ENCODE peak calls at places on chromosomes 12 and 14, in eight cellular contexts. M, L, I, U, C, K, Y and P are unnamed samples.

GRCh38 chr14:55705651-55706340 is 125.8 kb downstream of the KTN1 start:
- DNase-seq in U (no peak), L (no peak), M (no peak), I (no peak), Y (no peak), C (peak; percentile 68), K (no peak), P (no peak)

GRCh38 chr12:54369597-54370217 is 5.4 kb upstream of the GPR84 start:
- DNase-seq in K (no peak), U (no peak), L (no peak), Y (no peak), I (no peak), M (no peak), C (no peak), P (no peak)

GRCh38 chr14:90593254-90594040 is 196.6 kb downstream of the CALM1 start:
- DNase-seq in C (no peak), I (no peak), U (no peak), K (no peak), M (no peak), L (no peak), Y (no peak), P (no peak)

GRCh38 chr14:51487848-51488247 is 163.9 kb upstream of the FRMD6 start:
- DNase-seq in U (no peak), M (no peak), C (no peak), L (no peak), I (no peak), K (no peak), Y (no peak), P (no peak)

GRCh38 chr14:77707355-77707723 is 484 bp downstream of the ALKBH1 start:
- DNase-seq in Y (no peak), I (peak; percentile 34), U (no peak), L (no peak), K (peak; percentile 13), C (peak; percentile 48), M (no peak), P (peak; percentile 39)

GRCh38 chr14:58662759-58663158 is 25.0 kb downstream of the DACT1 start:
- DNase-seq in I (no peak), L (no peak), C (no peak), U (no peak), K (no peak), Y (no peak), M (no peak), P (no peak)

GRCh38 chr12:107921062-107921461 is 146.6 kb downstream of the ASCL4 start:
- DNase-seq in I (no peak), K (no peak), U (no peak), C (no peak), Y (no peak), L (no peak), M (no peak), P (no peak)

GRCh38 chr14:94143239-94143638 is 13.8 kb upstream of the IFI27L2 start:
- DNase-seq in Y (no peak), L (no peak), K (no peak), I (no peak), U (no peak), C (peak; percentile 27), M (no peak), P (no peak)

GRCh38 chr12:10716704-10717315 is 6.3 kb downstream of the YBX3 start:
- DNase-seq in M (peak; percentile 84), Y (peak; percentile 65), U (no peak), K (no peak), L (peak; percentile 60), I (no peak), C (peak; percentile 88), P (peak; percentile 88)

GRCh38 chr12:113299619-113300237 is 35.2 kb downstream of the SLC8B1 start:
- DNase-seq in Y (no peak), L (peak; percentile 96), K (peak; percentile 28), C (peak; percentile 94), U (no peak), I (no peak), M (peak; percentile 45), P (peak; percentile 87)

GRCh38 chr12:49487605-49488004 is 51.2 kb upstream of the KCNH3 start:
- DNase-seq in M (no peak), U (no peak), C (no peak), Y (no peak), L (no peak), K (no peak), I (no peak), P (peak; percentile 80)

GRCh38 chr14:71855399-71856036 is 76.7 kb upstream of the RGS6 start:
- DNase-seq in U (no peak), K (peak; percentile 1), I (peak; percentile 56), Y (peak; percentile 62), M (peak; percentile 5), C (peak; percentile 89), L (peak; percentile 19), P (peak; percentile 62)

GRCh38 chr12:19546027-19546426 is 106.7 kb downstream of the AEBP2 start:
- DNase-seq in K (no peak), C (no peak), L (no peak), M (no peak), I (no peak), Y (peak; percentile 26), U (no peak), P (no peak)

GRCh38 chr14:79548836-79549235 is 662.5 kb downstream of the DIO2 start:
- DNase-seq in C (no peak), Y (no peak), U (no peak), I (no peak), K (no peak), M (no peak), L (no peak), P (no peak)

GRCh38 chr12:109772622-109773321 is 59.1 kb downstream of the FAM222A start:
- DNase-seq in I (no peak), K (no peak), C (peak; percentile 30), L (no peak), Y (no peak), U (no peak), M (no peak), P (no peak)

GRCh38 chr12:31228811-31229792 is 96.8 kb downstream of the SINHCAF start:
- DNase-seq in C (no peak), I (no peak), M (no peak), U (no peak), L (no peak), Y (no peak), K (no peak), P (no peak)

GRCh38 chr12:115838952-115839351 is 438.5 kb downstream of the MED13L start:
- DNase-seq in I (no peak), M (no peak), K (no peak), L (no peak), Y (no peak), U (no peak), C (no peak), P (no peak)

GRCh38 chr12:79451365-79451764 is 239.4 kb downstream of the PAWR start:
- DNase-seq in C (peak; percentile 21), K (no peak), U (no peak), M (no peak), I (no peak), Y (no peak), L (no peak), P (no peak)

GRCh38 chr12:22935501-22935900 is 310.5 kb downstream of the ETNK1 start:
- DNase-seq in K (no peak), M (no peak), I (no peak), Y (no peak), L (no peak), C (no peak), U (no peak), P (no peak)

GRCh38 chr14:85514487-85514886 is 15.5 kb upstream of the FLRT2 start:
- DNase-seq in U (no peak), I (no peak), C (no peak), L (no peak), K (no peak), M (no peak), Y (no peak), P (no peak)

GRCh38 chr12:45415393-45415817 is 199.5 kb downstream of the ANO6 start:
- DNase-seq in C (peak; percentile 99), Y (no peak), K (peak; percentile 98), L (peak; percentile 73), I (peak; percentile 60), U (no peak), M (peak; percentile 97), P (peak; percentile 99)

GRCh38 chr12:45762185-45763110 is 32.9 kb downstream of the ARID2 start:
- DNase-seq in U (no peak), L (no peak), M (peak; percentile 8), C (peak; percentile 76), K (no peak), I (no peak), Y (no peak), P (peak; percentile 38)

GRCh38 chr14:48129472-48129871 is 454.1 kb upstream of the MDGA2 start:
- DNase-seq in C (no peak), U (no peak), Y (no peak), I (no peak), K (no peak), L (no peak), M (no peak), P (no peak)

GRCh38 chr12:53495903-53496751 is 3.1 kb downstream of the MAP3K12 start:
- DNase-seq in L (peak; percentile 45), K (no peak), Y (peak; percentile 52), I (no peak), U (no peak), C (no peak), M (peak; percentile 50), P (no peak)

GRCh38 chr12:11508699-11509098 is 113.3 kb upstream of the PRB2 start:
- DNase-seq in Y (no peak), I (no peak), K (no peak), M (no peak), C (peak; percentile 4), U (no peak), L (peak; percentile 69), P (no peak)

GRCh38 chr12:34406996-34407300 is 384.7 kb downstream of the ALG10 start:
- DNase-seq in C (no peak), I (no peak), K (no peak), M (no peak), U (no peak), Y (peak; percentile 3), L (no peak), P (no peak)

GRCh38 chr14:36820901-36821300 is 159.2 kb downstream of the PAX9 start:
- DNase-seq in L (no peak), M (no peak), Y (no peak), K (no peak), C (no peak), U (no peak), I (no peak), P (no peak)

GRCh38 chr12:22480016-22480415 is 64.3 kb downstream of the C2CD5 start:
- DNase-seq in C (no peak), M (no peak), I (no peak), L (no peak), Y (no peak), K (no peak), U (no peak), P (no peak)

GRCh38 chr12:42584539-42585174 is 4.9 kb downstream of the PRICKLE1 start:
- DNase-seq in L (no peak), M (no peak), K (no peak), Y (no peak), U (no peak), C (no peak), I (no peak), P (no peak)

GRCh38 chr12:12600659-12601058 is 11.0 kb upstream of the CREBL2 start:
- DNase-seq in C (no peak), M (no peak), L (no peak), K (no peak), Y (no peak), I (no peak), U (no peak), P (no peak)

GRCh38 chr12:43762596-43762995 is 3.8 kb downstream of the IRAK4 start:
- DNase-seq in M (no peak), L (no peak), U (no peak), K (no peak), C (no peak), I (no peak), Y (no peak), P (no peak)

GRCh38 chr14:100761481-100761880 is 34.8 kb downstream of the DLK1 start:
- DNase-seq in L (no peak), M (peak; percentile 66), Y (no peak), U (no peak), I (no peak), K (peak; percentile 62), C (peak; percentile 84), P (peak; percentile 57)

GRCh38 chr12:124629799-124630198 is 62.4 kb upstream of the NCOR2 start:
- DNase-seq in Y (no peak), C (no peak), U (no peak), M (no peak), I (no peak), L (no peak), K (no peak), P (no peak)